ENCODE peak calls at places on chromosomes 5 and 9, in eight cellular contexts. V is PC-9; A is CD8-positive, alpha-beta T cell; C is coronary artery; W is esophagus muscularis mucosa; F is CD4-positive, alpha-beta T cell; S is RWPE1; B is endodermal cell. K is an unnamed sample.

GRCh38 chr5:110517396-110517795 is 209.1 kb downstream of the TMEM232 start:
- DNase-seq in C (no peak), S (no peak), B (peak), W (no peak), A (no peak), F (no peak), V (no peak), K (no peak)

GRCh38 chr5:107950774-107951173 is 280.0 kb upstream of the EFNA5 start:
- DNase-seq in V (no peak), W (no peak), C (no peak), A (no peak), B (no peak), F (no peak), S (no peak), K (no peak)

GRCh38 chr5:142125378-142125777 is 16.8 kb downstream of the NDFIP1 start:
- DNase-seq in F (no peak), A (no peak), W (no peak), S (no peak), V (no peak), B (no peak), C (no peak), K (no peak)

GRCh38 chr9:5626727-5627634 is 1.9 kb upstream of the RIC1 start:
- DNase-seq in V (no peak), F (peak), C (no peak), A (no peak), S (no peak), B (no peak), W (no peak), K (peak)

GRCh38 chr9:70012569-70012968 is 31.1 kb upstream of the MAMDC2 start:
- DNase-seq in A (no peak), F (no peak), B (peak), C (no peak), W (no peak), S (no peak), V (no peak), K (no peak)

GRCh38 chr5:167012281-167013034 is 1279.0 kb upstream of the WWC1 start:
- DNase-seq in W (no peak), S (no peak), F (no peak), B (no peak), V (no peak), A (no peak), C (no peak), K (no peak)

GRCh38 chr9:95177617-95178016 is 139.9 kb downstream of the FANCC start:
- DNase-seq in V (no peak), A (no peak), W (no peak), C (no peak), S (no peak), B (no peak), F (no peak), K (no peak)

GRCh38 chr5:168251308-168251707 is 40.1 kb upstream of the WWC1 start:
- DNase-seq in S (no peak), B (no peak), V (no peak), W (no peak), A (no peak), F (no peak), C (no peak), K (no peak)

GRCh38 chr9:101275671-101276250 is 109.0 kb downstream of the BAAT start:
- DNase-seq in V (no peak), S (no peak), F (no peak), W (no peak), A (no peak), C (no peak), B (no peak), K (no peak)

GRCh38 chr5:157828949-157829639 is 29.9 kb downstream of the CLINT1 start:
- DNase-seq in W (no peak), F (no peak), C (no peak), B (peak), V (no peak), S (peak), A (no peak), K (no peak)

DNA sequence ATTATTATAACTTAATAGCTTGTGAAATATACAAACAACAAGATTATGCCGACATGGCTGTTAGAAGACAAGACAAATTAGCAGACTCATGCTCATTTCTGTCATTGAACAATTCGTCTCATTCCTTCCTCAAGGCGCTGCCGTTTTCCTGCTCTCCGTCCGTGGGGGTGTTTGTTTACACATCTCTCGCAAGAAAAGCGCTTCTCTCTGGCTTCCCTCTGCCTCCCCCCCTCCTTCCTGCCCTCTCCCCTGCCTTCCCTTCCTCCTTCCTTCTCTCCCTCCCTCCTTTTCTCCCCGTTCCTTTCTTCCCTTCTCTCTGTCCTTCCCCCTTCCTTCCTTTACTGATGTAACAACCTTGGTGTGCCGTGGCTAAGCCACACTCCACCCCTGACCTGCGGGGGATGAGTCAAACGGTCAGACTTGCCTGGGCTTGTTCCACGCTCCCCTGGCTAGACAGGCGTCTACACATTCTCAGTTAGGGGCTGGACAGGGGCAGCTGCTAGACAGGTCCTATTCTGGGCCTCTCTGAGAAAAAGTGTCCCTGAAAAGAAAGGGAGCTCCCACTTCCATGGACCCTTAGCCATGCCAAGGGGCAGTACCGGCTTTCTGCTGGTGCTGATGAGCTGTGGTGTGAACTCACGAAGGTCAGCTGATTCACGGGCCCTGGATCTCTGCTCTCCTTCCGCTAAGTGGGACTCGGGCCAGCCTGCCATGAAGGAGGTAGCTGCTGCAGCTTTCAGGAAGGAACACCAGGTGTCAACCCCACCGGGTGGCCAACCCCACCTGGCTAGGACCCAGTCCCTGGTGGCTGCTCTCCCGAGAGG is 32.0 kb upstream of the SPTLC1 start:
- DNase-seq in S (peak), F (no peak), A (no peak), B (peak), V (peak), C (no peak), W (no peak), K (peak)
- H3K27ac ChIP-seq in S (peak), F (no peak), A (no peak), B (peak), V (peak), C (peak), W (peak), K (peak)

GRCh38 chr5:148000036-148000435 is 63.7 kb upstream of the SPINK5 start:
- DNase-seq in C (no peak), B (no peak), A (no peak), F (no peak), S (no peak), W (no peak), V (no peak), K (no peak)

GRCh38 chr5:148003226-148003625 is 60.6 kb upstream of the SPINK5 start:
- DNase-seq in C (no peak), B (no peak), V (no peak), W (no peak), F (no peak), S (no peak), A (no peak), K (no peak)

GRCh38 chr5:148002471-148002870 is 61.3 kb upstream of the SPINK5 start:
- DNase-seq in A (no peak), F (no peak), W (no peak), C (no peak), S (no peak), B (no peak), V (no peak), K (no peak)

GRCh38 chr5:148011407-148012124 is 52.2 kb upstream of the SPINK5 start:
- DNase-seq in C (no peak), F (no peak), V (peak), B (no peak), S (peak), W (no peak), A (no peak), K (peak)

DNA sequence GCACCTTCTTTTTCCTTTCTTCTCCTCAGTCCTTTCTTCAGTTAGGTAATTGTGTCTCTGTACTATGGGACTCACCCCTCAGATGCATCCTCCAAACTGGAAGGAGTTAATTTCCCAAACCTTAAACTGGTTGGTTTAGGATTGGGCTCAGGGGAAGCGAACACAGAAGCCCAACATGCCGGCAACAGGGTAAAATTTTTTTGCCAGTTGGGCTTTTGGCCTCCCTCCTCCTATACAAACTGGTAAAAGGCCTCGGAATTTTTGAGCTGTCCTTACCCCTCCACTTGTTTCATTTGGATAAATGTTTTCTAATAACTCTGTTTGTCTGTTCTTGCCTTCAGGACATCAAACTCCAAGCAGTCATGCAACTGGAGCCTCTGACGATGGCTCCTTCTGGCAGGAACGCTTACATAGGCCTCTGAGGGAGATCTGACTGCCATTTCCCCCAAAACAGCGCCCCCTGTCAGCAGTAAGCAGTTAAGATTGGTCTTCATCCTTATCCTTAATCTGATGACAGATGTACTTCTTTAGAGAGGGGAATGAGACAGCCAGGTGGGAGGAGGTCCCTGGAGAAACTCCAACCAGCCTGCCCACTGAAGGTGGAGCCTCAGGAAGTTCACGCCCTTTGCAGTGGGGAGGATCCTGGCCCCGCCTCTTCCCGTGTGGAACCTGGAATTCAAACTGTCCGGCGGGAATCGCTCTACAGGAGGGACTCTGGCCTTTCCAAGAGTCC is 57.8 kb upstream of the SPINK5 start:
- DNase-seq in F (no peak), W (no peak), S (no peak), C (no peak), B (peak), A (no peak), V (no peak), K (no peak)
- TF ChIP-seq CTCF in F (no peak), W (no peak), S (no peak), C (no peak), B (peak), A (no peak), V (peak), K (peak)

DNA sequence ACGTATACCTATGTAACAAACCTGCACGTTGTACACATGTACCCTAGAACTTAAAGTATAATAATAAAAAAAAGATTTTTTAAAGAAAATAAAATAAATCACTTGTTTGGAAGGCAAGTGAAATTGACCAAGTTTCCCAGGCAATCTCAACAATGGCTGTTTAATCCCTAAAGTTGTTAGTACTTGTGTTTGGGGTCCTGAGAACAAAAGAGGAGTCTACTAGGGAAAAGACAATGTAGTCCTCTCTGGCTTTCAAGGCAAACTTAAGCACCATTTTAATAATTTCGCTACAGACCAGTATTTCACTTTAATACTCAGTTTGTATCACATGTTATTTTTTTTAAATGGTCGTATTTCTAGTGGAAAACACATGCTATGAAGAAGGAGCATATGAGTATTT is 14.2 kb downstream of the CEMIP2 start:
- DNase-seq in F (no peak), B (no peak), A (no peak), S (no peak), V (no peak), C (no peak), W (no peak), K (no peak)
- H3K27ac ChIP-seq in F (no peak), B (no peak), A (no peak), S (no peak), V (no peak), C (no peak), W (no peak), K (no peak)

GRCh38 chr5:62460578-62460983 is 48.0 kb downstream of the IPO11 start:
- DNase-seq in A (no peak), V (no peak), B (no peak), W (no peak), S (peak), C (no peak), F (no peak), K (peak)
- TF ChIP-seq CTCF in A (peak), V (peak), B (peak), W (peak), S (peak), C (peak), F (peak), K (peak)

GRCh38 chr5:61924251-61924650 is 381.8 kb upstream of the KIF2A start:
- DNase-seq in A (no peak), F (no peak), C (no peak), S (no peak), B (no peak), W (no peak), V (no peak), K (no peak)

GRCh38 chr5:61916621-61917620 is 389.1 kb upstream of the KIF2A start:
- DNase-seq in A (no peak), S (peak), V (no peak), C (no peak), W (no peak), F (no peak), B (no peak), K (no peak)

GRCh38 chr5:61919920-61920319 is 386.1 kb upstream of the KIF2A start:
- DNase-seq in A (no peak), C (no peak), V (no peak), S (peak), B (no peak), W (no peak), F (no peak), K (peak)

GRCh38 chr5:61915646-61916045 is 390.4 kb upstream of the KIF2A start:
- DNase-seq in C (no peak), S (no peak), V (no peak), W (no peak), A (no peak), B (peak), F (no peak), K (no peak)

GRCh38 chr5:61918606-61919005 is 387.4 kb upstream of the KIF2A start:
- DNase-seq in A (no peak), S (no peak), F (no peak), B (no peak), V (no peak), W (no peak), C (no peak), K (no peak)
- H3K27ac ChIP-seq in A (no peak), S (no peak), F (no peak), B (no peak), V (no peak), W (no peak), C (no peak), K (no peak)

K was measured in fibroblast of lung.